ENCODE peak calls at places on chromosomes 11 and 22, in four cellular contexts. G, B, M and U are unnamed samples.

GRCh38 chr22:37457093-37457893 is 28.9 kb downstream of the MFNG start:
- DNase-seq in G (peak), B (peak), M (peak), U (peak)

GRCh38 chr11:36253238-36253637 is 36.0 kb downstream of the COMMD9 start:
- DNase-seq in G (no peak), B (no peak), M (no peak), U (no peak)

GRCh38 chr11:93481279-93481678 is 61.9 kb downstream of the SMCO4 start:
- DNase-seq in G (no peak), B (no peak), M (no peak), U (no peak)

GRCh38 chr11:100930185-100930778 is 199.3 kb downstream of the PGR start:
- DNase-seq in G (peak), B (no peak), M (no peak), U (peak)

GRCh38 chr11:61834278-61835004 is 6.3 kb downstream of the FADS2 start:
- DNase-seq in G (peak), B (peak), M (no peak), U (peak)

GRCh38 chr22:35425971-35426800 is 26.2 kb downstream of the MCM5 start:
- DNase-seq in G (no peak), B (no peak), M (no peak), U (no peak)

GRCh38 chr11:114058026-114058706 is 1.3 kb upstream of the ZBTB16 start:
- DNase-seq in G (no peak), B (no peak), M (no peak), U (no peak)

GRCh38 chr11:81570669-81571068 is 1163.0 kb downstream of the FAM181B start:
- DNase-seq in G (no peak), B (no peak), M (no peak), U (no peak)

GRCh38 chr11:2382129-2382517 is 5.0 kb downstream of the CD81 start:
- DNase-seq in G (no peak), B (no peak), M (no peak), U (no peak)